ENCODE peak calls at places on chromosomes 13 and 19, in seven cellular contexts. J, G, Q, A, V, N and H are unnamed samples.

GRCh38 chr13:42218576-42218975 is 53.4 kb upstream of the AKAP11 start:
- DNase-seq in J (no peak), V (no peak), N (peak), A (no peak), G (no peak), Q (no peak), H (no peak)

GRCh38 chr13:75402787-75403186 is 79.2 kb downstream of the TBC1D4 start:
- DNase-seq in G (no peak), N (no peak), V (no peak), A (no peak), Q (peak), J (peak), H (no peak)

GRCh38 chr19:45523642-45524256 is 16.5 kb downstream of the VASP start:
- DNase-seq in N (peak), G (peak), A (no peak), Q (peak), J (peak), V (peak), H (peak)

GRCh38 chr13:113625965-113626661 is 31.9 kb downstream of the ATP4B start:
- DNase-seq in A (no peak), V (no peak), N (peak), J (no peak), G (no peak), Q (no peak), H (no peak)

GRCh38 chr19:33231511-33231910 is 5.9 kb upstream of the SLC7A10 start:
- DNase-seq in V (no peak), Q (no peak), A (no peak), N (peak), G (no peak), J (no peak), H (no peak)

GRCh38 chr13:111992911-111993310 is 74.0 kb upstream of the SOX1 start:
- DNase-seq in G (no peak), N (no peak), Q (no peak), J (no peak), V (no peak), A (no peak), H (no peak)

GRCh38 chr19:5559804-5560133 is 8.0 kb downstream of the TINCR start:
- DNase-seq in V (no peak), J (no peak), N (no peak), A (no peak), Q (no peak), G (peak), H (no peak)

GRCh38 chr13:49858183-49858856 is 65.8 kb upstream of the KPNA3 start:
- DNase-seq in N (peak), V (no peak), Q (peak), G (no peak), J (no peak), A (no peak), H (no peak)

GRCh38 chr13:51728972-51729371 is 75.0 kb downstream of the DHRS12 start:
- DNase-seq in Q (no peak), G (no peak), V (no peak), N (peak), J (no peak), A (no peak), H (no peak)

GRCh38 chr19:6947745-6948144 is 60.4 kb downstream of the ADGRE1 start:
- DNase-seq in N (peak), Q (no peak), G (no peak), J (no peak), V (no peak), A (no peak), H (peak)

GRCh38 chr19:48874309-48875135 is 2.3 kb downstream of the PPP1R15A start:
- DNase-seq in A (no peak), N (peak), G (peak), J (no peak), Q (no peak), V (no peak), H (no peak)

GRCh38 chr13:24215732-24216131 is 55.2 kb downstream of the SPATA13 start:
- DNase-seq in N (peak), J (peak), V (no peak), G (no peak), Q (no peak), A (no peak), H (no peak)

GRCh38 chr19:48190288-48191284 is 20.1 kb downstream of the ZSWIM9 start:
- DNase-seq in J (no peak), Q (peak), N (peak), G (no peak), A (no peak), V (no peak), H (peak)

GRCh38 chr13:35736876-35737275 is 260.4 kb upstream of the MAB21L1 start:
- DNase-seq in N (no peak), Q (peak), J (no peak), V (no peak), G (no peak), A (no peak), H (no peak)

GRCh38 chr19:53147645-53148044 is 11.2 kb downstream of the ZNF347 start:
- DNase-seq in N (no peak), A (no peak), V (no peak), G (no peak), Q (no peak), J (no peak), H (no peak)

GRCh38 chr13:102291587-102292218 is 110.1 kb downstream of the FGF14 start:
- DNase-seq in Q (no peak), G (no peak), N (peak), V (no peak), A (no peak), J (no peak), H (no peak)

GRCh38 chr19:15265849-15266248 is 33.6 kb upstream of the EPHX3 start:
- DNase-seq in A (peak), G (no peak), N (peak), Q (no peak), V (no peak), J (peak), H (no peak)

GRCh38 chr13:23608704-23609413 is 38.6 kb downstream of the TNFRSF19 start:
- DNase-seq in A (no peak), V (no peak), G (no peak), N (peak), Q (no peak), J (peak), H (no peak)

GRCh38 chr13:70520275-70520674 is 412.0 kb upstream of the KLHL1 start:
- DNase-seq in A (no peak), G (no peak), J (no peak), V (no peak), Q (no peak), N (no peak), H (no peak)

GRCh38 chr13:18996221-18996620 is 185.4 kb downstream of the TUBA3C start:
- DNase-seq in Q (no peak), A (no peak), V (no peak), G (no peak), N (no peak), J (no peak), H (no peak)